ENCODE peak calls at places on chromosomes 16 and 17, in four cellular contexts. T is suprapubic skin, Y is breast epithelium, O is tibial nerve. P is an unnamed sample.

GRCh38 chr17:36673637-36674277 is 72.4 kb downstream of the MRM1 start:
- DNase-seq in O (no peak), Y (no peak), T (no peak), P (no peak)

GRCh38 chr17:28641579-28641978 is 3.4 kb downstream of the BLTP2 start:
- DNase-seq in T (no peak), O (no peak), Y (no peak), P (no peak)

GRCh38 chr17:50048988-50049387 is 6.9 kb upstream of the ITGA3 start:
- DNase-seq in Y (no peak), O (no peak), T (no peak), P (no peak)

GRCh38 chr17:57921342-57921741 is 33.9 kb downstream of the CUEDC1 start:
- DNase-seq in T (no peak), Y (peak), O (no peak), P (peak)

GRCh38 chr17:56908061-56908542 is 5.7 kb downstream of the TRIM25 start:
- DNase-seq in Y (no peak), O (no peak), T (no peak), P (peak)

GRCh38 chr16:77435240-77435819 is 496 bp upstream of the ADAMTS18 start:
- DNase-seq in Y (no peak), T (no peak), O (no peak), P (no peak)

GRCh38 chr17:6241381-6241780 is 171.2 kb downstream of the WSCD1 start:
- DNase-seq in O (no peak), T (no peak), Y (no peak), P (no peak)

GRCh38 chr16:57997176-57997527 is 3.3 kb downstream of the ZNF319 start:
- DNase-seq in Y (no peak), O (no peak), T (no peak), P (no peak)

GRCh38 chr16:56615353-56615752 is 7.0 kb downstream of the MT2A start:
- DNase-seq in O (no peak), T (no peak), Y (no peak), P (no peak)

GRCh38 chr16:57829969-57830360 is 27.7 kb upstream of the KIFC3 start:
- DNase-seq in O (no peak), T (no peak), Y (no peak), P (no peak)

GRCh38 chr17:18146980-18147379 is 36.6 kb upstream of the ALKBH5 start:
- DNase-seq in T (no peak), Y (no peak), O (no peak), P (no peak)

GRCh38 chr17:72152392-72152727 is 31.5 kb downstream of the SOX9 start:
- DNase-seq in T (no peak), Y (no peak), O (no peak), P (no peak)

GRCh38 chr17:65092262-65092661 is 35.7 kb upstream of the GNA13 start:
- DNase-seq in T (no peak), Y (no peak), O (no peak), P (no peak)

GRCh38 chr17:50177983-50178834 is 12.4 kb downstream of the SGCA start:
- DNase-seq in Y (peak), O (peak), T (no peak), P (peak)

GRCh38 chr16:87278191-87279093 is 38.8 kb downstream of the C16orf95 start:
- DNase-seq in O (peak), Y (peak), T (peak), P (peak)

GRCh38 chr16:55125818-55126385 is 195.2 kb downstream of the IRX5 start:
- DNase-seq in Y (no peak), T (no peak), O (no peak), P (no peak)

GRCh38 chr17:73613947-73614655 is 30.1 kb downstream of the SDK2 start:
- DNase-seq in T (no peak), Y (no peak), O (no peak), P (peak)

GRCh38 chr17:4584125-4584834 is at the start of gene SMTNL2:
- DNase-seq in O (no peak), T (no peak), Y (no peak), P (peak)

GRCh38 chr16:88473666-88474534 is 20.8 kb downstream of the ZFPM1 start:
- DNase-seq in O (no peak), Y (no peak), T (no peak), P (no peak)

GRCh38 chr16:4518281-4518680 is 20.3 kb downstream of the CDIP1 start:
- DNase-seq in Y (no peak), O (no peak), T (no peak), P (no peak)

GRCh38 chr17:44205962-44206824 is 6.5 kb upstream of the ATXN7L3 start:
- DNase-seq in T (no peak), Y (no peak), O (no peak), P (no peak)

GRCh38 chr17:46994993-46995392 is 15.9 kb upstream of the RPRML start:
- DNase-seq in O (no peak), Y (no peak), T (no peak), P (no peak)
- TF ChIP-seq CTCF in O (no peak), Y (no peak), T (no peak), P (no peak)

GRCh38 chr17:77329741-77330531 is 189.2 kb downstream of the SEC14L1 start:
- DNase-seq in O (peak), T (peak), Y (peak), P (no peak)

GRCh38 chr17:77330602-77331081 is 189.9 kb downstream of the SEC14L1 start:
- DNase-seq in Y (peak), O (peak), T (peak), P (no peak)

GRCh38 chr17:77332034-77332971 is 191.5 kb downstream of the SEC14L1 start:
- DNase-seq in Y (peak), T (peak), O (peak), P (no peak)

GRCh38 chr17:77332981-77333685 is 192.4 kb downstream of the SEC14L1 start:
- DNase-seq in O (peak), Y (peak), T (peak), P (no peak)

GRCh38 chr17:77331161-77331864 is 190.5 kb downstream of the SEC14L1 start:
- DNase-seq in Y (peak), O (peak), T (peak), P (peak)
- H3K4me3 ChIP-seq in Y (no peak), O (no peak), T (no peak), P (peak)

DNA sequence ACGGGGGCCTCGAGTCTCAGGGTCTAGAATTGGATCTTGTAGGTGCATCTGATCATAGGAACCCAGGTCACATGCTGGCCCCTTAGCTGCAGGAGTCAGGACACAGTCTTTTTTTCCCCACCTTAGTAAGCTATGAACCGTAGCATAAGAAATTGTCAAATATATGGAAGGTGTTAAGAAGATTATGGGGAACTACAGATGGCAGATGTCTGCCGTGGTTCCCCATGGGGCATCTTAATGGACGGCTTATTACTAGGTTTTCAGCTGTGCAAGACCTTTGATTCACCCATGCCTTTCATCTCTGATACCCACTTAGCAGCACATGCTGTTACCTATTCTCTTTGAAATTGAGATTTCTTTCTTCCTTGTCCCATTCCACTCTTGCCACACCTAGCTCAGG is 70.7 kb downstream of the RPTOR start:
- DNase-seq in Y (no peak), O (no peak), T (no peak), P (no peak)
- H3K27ac ChIP-seq in Y (no peak), O (no peak), T (no peak), P (no peak)

DNA sequence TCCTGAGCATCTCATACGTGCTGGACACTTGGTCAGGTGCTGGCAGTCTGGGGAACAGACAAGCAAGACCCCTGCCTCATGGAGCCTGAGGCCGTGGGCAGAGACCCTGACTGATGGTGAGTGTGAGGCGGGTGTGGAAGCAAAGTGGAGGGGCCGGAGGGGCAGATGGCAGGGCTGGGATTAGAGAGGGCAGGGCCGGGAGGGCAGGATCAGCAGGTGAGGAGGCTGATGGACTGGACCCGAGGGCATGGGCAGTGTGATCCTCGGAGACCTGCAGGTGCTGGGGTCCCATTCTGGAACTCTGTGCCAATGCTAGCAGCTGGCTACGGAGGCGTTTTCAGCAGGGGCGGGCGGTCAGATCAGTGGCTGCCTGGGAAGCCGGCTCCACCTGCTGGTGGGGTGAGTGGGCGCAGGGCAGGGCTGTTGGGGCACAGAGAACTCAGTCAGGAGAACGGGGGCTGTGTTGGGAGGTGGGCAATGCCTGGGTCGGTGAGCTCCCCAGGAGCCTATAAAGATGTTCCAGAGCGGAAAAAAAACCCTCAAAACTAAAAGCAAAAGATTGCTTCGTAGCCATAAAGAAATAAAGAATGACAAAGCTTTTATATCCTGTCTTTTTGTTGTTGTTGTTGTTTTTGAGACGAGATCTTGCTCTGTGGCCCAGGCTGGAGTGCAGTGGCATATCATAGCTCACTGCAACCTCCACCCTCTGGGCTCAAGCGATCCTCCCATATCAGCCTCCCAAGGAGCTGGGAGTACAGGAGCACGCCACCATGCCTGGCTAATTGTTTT is 8.9 kb upstream of the C16orf74 start:
- DNase-seq in Y (no peak), O (no peak), T (no peak), P (no peak)
- TF ChIP-seq CTCF in Y (peak), O (no peak), T (peak), P (peak)

GRCh38 chr16:50268352-50268751 is 2.0 kb downstream of the ADCY7 start:
- DNase-seq in T (no peak), O (no peak), Y (no peak), P (peak)

GRCh38 chr16:50265716-50266336 is 525 bp upstream of the ADCY7 start:
- DNase-seq in T (no peak), O (no peak), Y (no peak), P (no peak)

GRCh38 chr16:50267651-50268050 is 1.3 kb downstream of the ADCY7 start:
- DNase-seq in O (no peak), Y (no peak), T (no peak), P (peak)

GRCh38 chr16:50266337-50267091 is at the start of gene ADCY7:
- DNase-seq in O (no peak), Y (no peak), T (no peak), P (peak)

DNA sequence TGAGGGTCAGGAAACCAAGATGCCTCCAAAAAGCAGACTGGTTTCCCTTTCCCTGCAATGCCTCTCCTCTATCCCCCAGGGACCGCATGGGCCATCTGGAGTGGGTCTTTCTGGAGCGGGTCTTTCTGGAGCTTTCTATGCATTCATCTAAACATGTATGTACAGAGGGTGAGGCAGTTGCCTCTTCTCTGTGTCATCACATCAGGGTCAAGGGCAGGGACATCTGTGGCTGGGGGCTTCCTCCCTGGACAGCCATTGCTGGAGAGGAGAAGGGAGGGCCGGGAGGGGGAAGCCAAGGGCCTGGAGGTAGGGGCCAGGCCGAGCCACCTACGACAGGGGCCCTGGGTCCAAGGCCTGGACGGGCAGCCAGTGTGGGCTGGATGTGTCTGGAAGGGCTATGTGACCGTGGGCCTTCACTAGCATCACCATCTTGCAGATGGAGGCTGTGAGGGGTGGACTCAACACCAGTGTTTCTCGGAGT is 840 bp downstream of the ADCY7 start:
- DNase-seq in Y (no peak), O (no peak), T (no peak), P (peak)
- H3K4me3 ChIP-seq in Y (peak), O (peak), T (peak), P (peak)

DNA sequence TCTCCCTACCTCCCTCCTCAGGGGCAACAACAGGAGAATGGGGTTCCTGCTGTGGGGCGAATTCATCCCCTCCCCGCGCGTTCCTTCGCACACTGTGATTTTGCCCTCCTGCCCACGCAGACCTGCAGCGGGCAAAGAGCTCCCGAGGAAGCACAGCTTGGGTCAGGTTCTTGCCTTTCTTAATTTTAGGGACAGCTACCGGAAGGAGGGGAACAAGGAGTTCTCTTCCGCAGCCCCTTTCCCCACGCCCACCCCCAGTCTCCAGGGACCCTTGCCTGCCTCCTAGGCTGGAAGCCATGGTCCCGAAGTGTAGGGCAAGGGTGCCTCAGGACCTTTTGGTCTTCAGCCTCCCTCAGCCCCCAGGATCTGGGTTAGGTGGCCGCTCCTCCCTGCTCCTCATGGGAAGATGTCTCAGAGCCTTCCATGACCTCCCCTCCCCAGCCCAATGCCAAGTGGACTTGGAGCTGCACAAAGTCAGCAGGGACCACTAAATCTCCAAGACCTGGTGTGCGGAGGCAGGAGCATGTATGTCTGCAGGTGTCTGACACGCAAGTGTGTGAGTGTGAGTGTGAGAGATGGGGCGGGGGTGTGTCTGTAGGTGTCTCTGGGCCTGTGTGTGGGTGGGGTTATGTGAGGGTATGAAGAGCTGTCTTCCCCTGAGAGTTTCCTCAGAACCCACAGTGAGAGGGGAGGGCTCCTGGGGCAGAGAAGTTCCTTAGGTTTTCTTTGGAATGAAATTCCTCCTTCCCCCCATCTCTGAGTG is 5.9 kb upstream of the LASP1NB start:
- DNase-seq in Y (peak), O (no peak), T (no peak), P (no peak)
- H3K27ac ChIP-seq in Y (peak), O (no peak), T (no peak), P (no peak)

P was measured in psoas muscle.